ENCODE peak calls at places on chromosome 11, in four cellular contexts. One of them, this sample, is unnamed.

GRCh38 chr11:131922220-131922619 is 551.8 kb downstream of the NTM start:
- DNase-seq in mesendoderm: no peak
- DNase-seq in IMR-90: no peak
- DNase-seq in H1: no peak
- DNase-seq in this sample: no peak

GRCh38 chr11:553083-553948 is 7.2 kb downstream of the LMNTD2 start:
- DNase-seq in mesendoderm: no peak
- DNase-seq in IMR-90: no peak
- DNase-seq in H1: no peak
- DNase-seq in this sample: no peak

GRCh38 chr11:107592256-107592655 is 1.3 kb downstream of the ELMOD1 start:
- DNase-seq in mesendoderm: no peak
- DNase-seq in IMR-90: no peak
- DNase-seq in H1: no peak
- DNase-seq in this sample: no peak

GRCh38 chr11:121367434-121367833 is 74.9 kb downstream of the SC5D start:
- DNase-seq in mesendoderm: no peak
- DNase-seq in IMR-90: peak; percentile 4
- DNase-seq in H1: no peak
- DNase-seq in this sample: no peak

GRCh38 chr11:3995307-3995706 is 99.3 kb upstream of the RRM1 start:
- DNase-seq in mesendoderm: no peak
- DNase-seq in IMR-90: no peak
- DNase-seq in H1: no peak
- DNase-seq in this sample: no peak

GRCh38 chr11:67356867-67357561 is 3.7 kb upstream of the POLD4 start:
- DNase-seq in mesendoderm: peak; percentile 91
- DNase-seq in IMR-90: peak; percentile 80
- DNase-seq in H1: no peak
- DNase-seq in this sample: peak; percentile 86

GRCh38 chr11:42598341-42598740 is 713.5 kb upstream of the API5 start:
- DNase-seq in mesendoderm: no peak
- DNase-seq in IMR-90: no peak
- DNase-seq in H1: no peak
- DNase-seq in this sample: no peak

GRCh38 chr11:133081020-133081419 is 451.3 kb downstream of the OPCML start:
- DNase-seq in mesendoderm: peak; percentile 70
- DNase-seq in IMR-90: no peak
- DNase-seq in H1: no peak
- DNase-seq in this sample: no peak

GRCh38 chr11:33507967-33508366 is 192.7 kb downstream of the C11orf91 start:
- DNase-seq in mesendoderm: peak; percentile 69
- DNase-seq in IMR-90: peak; percentile 53
- DNase-seq in H1: no peak
- DNase-seq in this sample: peak; percentile 34

GRCh38 chr11:12117200-12117995 is 7.0 kb downstream of the MICAL2 start:
- DNase-seq in mesendoderm: no peak
- DNase-seq in IMR-90: peak; percentile 76
- DNase-seq in H1: no peak
- DNase-seq in this sample: no peak

GRCh38 chr11:92696076-92696475 is 273.4 kb upstream of the MTNR1B start:
- DNase-seq in mesendoderm: no peak
- DNase-seq in IMR-90: no peak
- DNase-seq in H1: no peak
- DNase-seq in this sample: no peak

GRCh38 chr11:17978553-17979287 is 34.1 kb downstream of the SERGEF start:
- DNase-seq in mesendoderm: peak; percentile 75
- DNase-seq in IMR-90: peak; percentile 53
- DNase-seq in H1: no peak
- DNase-seq in this sample: peak; percentile 75

GRCh38 chr11:10807629-10808552 is 835 bp downstream of the EIF4G2 start:
- DNase-seq in mesendoderm: peak; percentile 58
- DNase-seq in IMR-90: peak; percentile 37
- DNase-seq in H1: no peak
- DNase-seq in this sample: no peak

GRCh38 chr11:92838655-92839334 is 130.7 kb upstream of the MTNR1B start:
- DNase-seq in mesendoderm: peak; percentile 65
- DNase-seq in IMR-90: peak; percentile 16
- DNase-seq in H1: no peak
- DNase-seq in this sample: peak; percentile 64

GRCh38 chr11:123129920-123130319 is 65.1 kb downstream of the CLMP start:
- DNase-seq in mesendoderm: no peak
- DNase-seq in IMR-90: peak; percentile 92
- DNase-seq in H1: no peak
- DNase-seq in this sample: no peak

GRCh38 chr11:14687456-14687855 is 43.9 kb downstream of the PDE3B start:
- DNase-seq in mesendoderm: no peak
- DNase-seq in IMR-90: no peak
- DNase-seq in H1: no peak
- DNase-seq in this sample: no peak

GRCh38 chr11:61160487-61161189 is 588 bp downstream of the VPS37C start:
- DNase-seq in mesendoderm: peak; percentile 31
- DNase-seq in IMR-90: no peak
- DNase-seq in H1: no peak
- DNase-seq in this sample: no peak

GRCh38 chr11:41451011-41451410 is 8.4 kb downstream of the LRRC4C start:
- DNase-seq in mesendoderm: no peak
- DNase-seq in IMR-90: no peak
- DNase-seq in H1: no peak
- DNase-seq in this sample: no peak

GRCh38 chr11:17014321-17014773 is at the start of gene PLEKHA7:
- DNase-seq in mesendoderm: no peak
- DNase-seq in IMR-90: no peak
- DNase-seq in H1: no peak
- DNase-seq in this sample: no peak

GRCh38 chr11:78570031-78570430 is 4.6 kb downstream of the NARS2 start:
- DNase-seq in mesendoderm: no peak
- DNase-seq in IMR-90: no peak
- DNase-seq in H1: no peak
- DNase-seq in this sample: no peak

GRCh38 chr11:128603003-128603715 is 15.8 kb upstream of the ETS1 start:
- DNase-seq in mesendoderm: no peak
- DNase-seq in IMR-90: no peak
- DNase-seq in H1: no peak
- DNase-seq in this sample: no peak

GRCh38 chr11:126437731-126438130 is 82.2 kb downstream of the ST3GAL4 start:
- DNase-seq in mesendoderm: no peak
- DNase-seq in IMR-90: no peak
- DNase-seq in H1: no peak
- DNase-seq in this sample: no peak

GRCh38 chr11:12064136-12064953 is 46.0 kb upstream of the MICAL2 start:
- DNase-seq in mesendoderm: no peak
- DNase-seq in IMR-90: no peak
- DNase-seq in H1: no peak
- DNase-seq in this sample: no peak

GRCh38 chr11:6216501-6216900 is 11.1 kb downstream of the C11orf42 start:
- DNase-seq in mesendoderm: no peak
- DNase-seq in IMR-90: no peak
- DNase-seq in H1: no peak
- DNase-seq in this sample: no peak

GRCh38 chr11:70089631-70090030 is 11.5 kb downstream of the ANO1 start:
- DNase-seq in mesendoderm: no peak
- DNase-seq in IMR-90: no peak
- DNase-seq in H1: no peak
- DNase-seq in this sample: no peak

GRCh38 chr11:10026514-10026913 is 267.5 kb downstream of the SBF2 start:
- DNase-seq in mesendoderm: no peak
- DNase-seq in IMR-90: peak; percentile 77
- DNase-seq in H1: no peak
- DNase-seq in this sample: no peak

GRCh38 chr11:17767914-17768313 is 33.3 kb downstream of the KCNC1 start:
- DNase-seq in mesendoderm: no peak
- DNase-seq in IMR-90: no peak
- DNase-seq in H1: no peak
- DNase-seq in this sample: no peak

GRCh38 chr11:115760528-115760837 is 256.3 kb upstream of the CADM1 start:
- DNase-seq in mesendoderm: peak; percentile 20
- DNase-seq in IMR-90: no peak
- DNase-seq in H1: no peak
- DNase-seq in this sample: no peak

GRCh38 chr11:4191031-4191571 is 96.5 kb downstream of the RRM1 start:
- DNase-seq in mesendoderm: no peak
- DNase-seq in IMR-90: no peak
- DNase-seq in H1: no peak
- DNase-seq in this sample: no peak

GRCh38 chr11:33916736-33917135 is 24.9 kb upstream of the LMO2 start:
- DNase-seq in mesendoderm: no peak
- DNase-seq in IMR-90: no peak
- DNase-seq in H1: no peak
- DNase-seq in this sample: no peak

GRCh38 chr11:93740031-93740801 is 1.1 kb downstream of the TAF1D start:
- DNase-seq in mesendoderm: peak; percentile 81
- DNase-seq in IMR-90: peak; percentile 56
- DNase-seq in H1: no peak
- DNase-seq in this sample: no peak

GRCh38 chr11:2578006-2578933 is 121.5 kb downstream of the KCNQ1OT1 start:
- DNase-seq in mesendoderm: no peak
- DNase-seq in IMR-90: no peak
- DNase-seq in H1: no peak
- DNase-seq in this sample: peak; percentile 21

GRCh38 chr11:71304045-71304444 is 51.7 kb upstream of the SHANK2 start:
- DNase-seq in mesendoderm: no peak
- DNase-seq in IMR-90: no peak
- DNase-seq in H1: no peak
- DNase-seq in this sample: peak; percentile 5

GRCh38 chr11:71302534-71302909 is 50.1 kb upstream of the SHANK2 start:
- DNase-seq in mesendoderm: no peak
- DNase-seq in IMR-90: no peak
- DNase-seq in H1: no peak
- DNase-seq in this sample: no peak

GRCh38 chr11:71304491-71304890 is 52.1 kb upstream of the SHANK2 start:
- DNase-seq in mesendoderm: no peak
- DNase-seq in IMR-90: no peak
- DNase-seq in H1: no peak
- DNase-seq in this sample: no peak

GRCh38 chr11:71301858-71302533 is 49.6 kb upstream of the SHANK2 start:
- DNase-seq in mesendoderm: no peak
- DNase-seq in IMR-90: no peak
- DNase-seq in H1: no peak
- DNase-seq in this sample: peak; percentile 14

DNA sequence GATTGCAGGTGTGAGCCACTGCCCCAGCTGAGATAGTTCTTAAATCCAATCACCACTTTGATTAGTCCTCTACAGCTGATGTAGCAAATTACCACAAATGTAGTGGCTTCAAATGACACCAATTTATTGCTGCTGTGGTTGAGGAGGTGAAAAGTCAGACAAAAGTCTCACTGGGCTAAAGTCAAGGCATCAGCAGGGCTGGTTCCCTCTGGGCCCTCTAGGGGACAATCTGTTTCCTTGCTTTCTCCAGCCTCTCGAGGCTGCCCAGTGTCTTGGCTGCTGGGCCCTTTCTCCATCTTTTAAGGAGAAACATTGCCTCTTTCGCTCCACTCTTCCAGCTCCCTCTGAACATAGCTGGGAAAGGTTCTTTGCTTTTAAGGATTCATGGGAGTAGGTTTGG is 50.5 kb upstream of the SHANK2 start:
- DNase-seq in mesendoderm: peak; percentile 36
- DNase-seq in IMR-90: no peak
- DNase-seq in H1: no peak
- DNase-seq in this sample: peak; percentile 21
- H4K5ac ChIP-seq in mesendoderm: no peak overlapping the region
- H4K5ac ChIP-seq in IMR-90: no peak overlapping the region
- H4K5ac ChIP-seq in H1: no peak overlapping the region
- H4K5ac ChIP-seq in this sample: no peak overlapping the region

GRCh38 chr11:108591893-108592292 is 1.7 kb downstream of the EXPH5 start:
- DNase-seq in mesendoderm: no peak
- DNase-seq in IMR-90: no peak
- DNase-seq in H1: no peak
- DNase-seq in this sample: no peak

GRCh38 chr11:108593910-108594434 is 404 bp upstream of the EXPH5 start:
- DNase-seq in mesendoderm: no peak
- DNase-seq in IMR-90: no peak
- DNase-seq in H1: no peak
- DNase-seq in this sample: no peak

GRCh38 chr11:108589136-108589535 is 4.4 kb downstream of the EXPH5 start:
- DNase-seq in mesendoderm: no peak
- DNase-seq in IMR-90: no peak
- DNase-seq in H1: no peak
- DNase-seq in this sample: no peak

GRCh38 chr11:108593214-108593909 is at the start of gene EXPH5:
- DNase-seq in mesendoderm: peak; percentile 98
- DNase-seq in IMR-90: peak; percentile 26
- DNase-seq in H1: peak; percentile 94
- DNase-seq in this sample: peak; percentile 98

DNA sequence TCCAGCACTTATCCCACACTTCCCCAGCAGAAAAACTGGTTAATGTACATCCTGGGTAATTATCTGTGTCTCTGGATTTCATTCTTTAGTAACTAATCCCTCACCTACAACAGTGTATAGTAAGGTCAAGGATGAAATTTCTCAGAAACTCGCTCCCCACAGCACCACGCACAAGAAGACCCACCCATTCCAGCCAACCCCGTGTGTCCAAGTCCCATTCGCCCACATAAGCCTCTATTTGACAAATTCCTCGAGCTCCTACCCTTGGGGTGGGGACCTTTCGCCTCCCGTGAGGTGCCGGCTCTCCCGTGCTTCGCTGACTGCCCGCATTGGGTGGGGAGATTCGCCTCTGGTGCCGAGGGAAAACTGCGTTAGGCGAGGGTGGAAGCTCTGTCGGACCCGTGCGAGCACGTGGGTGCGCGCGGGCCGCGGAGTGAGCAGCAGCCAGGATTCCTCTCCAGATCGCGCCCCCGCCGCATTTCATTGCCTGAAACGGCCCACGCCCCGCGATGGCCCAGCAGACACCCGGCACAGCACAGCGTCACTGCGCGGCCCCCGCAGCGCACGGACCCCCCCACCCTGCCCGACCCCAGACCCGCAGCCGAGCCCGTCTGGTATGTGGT is 866 bp downstream of the EXPH5 start:
- DNase-seq in mesendoderm: no peak
- DNase-seq in IMR-90: no peak
- DNase-seq in H1: no peak
- DNase-seq in this sample: peak; percentile 40
- H3K27ac ChIP-seq in mesendoderm: no peak overlapping the region
- H3K27ac ChIP-seq in IMR-90: no peak overlapping the region
- H3K27ac ChIP-seq in H1: no peak overlapping the region
- H3K27ac ChIP-seq in this sample: no peak overlapping the region

GRCh38 chr11:64641596-64642417 is 50.8 kb downstream of the SLC22A12 start:
- DNase-seq in mesendoderm: no peak
- DNase-seq in IMR-90: no peak
- DNase-seq in H1: no peak
- DNase-seq in this sample: no peak
- H2BK15ac ChIP-seq in mesendoderm: no peak overlapping the region
- H2BK15ac ChIP-seq in IMR-90: no peak overlapping the region
- H2BK15ac ChIP-seq in H1: peak overlapping the region; percentile 18
- H2BK15ac ChIP-seq in this sample: no peak overlapping the region

GRCh38 chr11:135006800-135007199 is 594.8 kb upstream of the B3GAT1 start:
- DNase-seq in mesendoderm: no peak
- DNase-seq in IMR-90: no peak
- DNase-seq in H1: no peak
- DNase-seq in this sample: no peak
- H4K5ac ChIP-seq in mesendoderm: no peak overlapping the region
- H4K5ac ChIP-seq in IMR-90: no peak overlapping the region
- H4K5ac ChIP-seq in H1: no peak overlapping the region
- H4K5ac ChIP-seq in this sample: no peak overlapping the region